ENCODE peak calls at places on chromosomes 11 and 22, in seven cellular contexts. One of them, this sample, is unnamed.

GRCh38 chr22:39364646-39365405 is 15.0 kb downstream of the SYNGR1 start:
- DNase-seq in amygdala: no peak
- DNase-seq in activated gamma-delta T cell treated with Interleukin-2 at 50 U/mL for 16 hours: no peak
- DNase-seq in activated T-cell treated with anti-CD3 and anti-CD28 coated beads for 1 hour: no peak
- DNase-seq in stimulated activated CD4-positive, alpha-beta T cell treated with anti-CD3 and anti-CD28 coated beads, TNF-alpha, amount 100 ng/mL, for 48 hours: no peak
- DNase-seq in RWPE2: no peak
- DNase-seq in COR-L47: no peak
- DNase-seq in this sample: no peak

GRCh38 chr11:114377612-114378267 is 22.6 kb downstream of the C11orf71 start:
- DNase-seq in RWPE2: no peak
- DNase-seq in amygdala: no peak
- DNase-seq in activated gamma-delta T cell treated with Interleukin-2 at 50 U/mL for 16 hours: no peak
- DNase-seq in activated T-cell treated with anti-CD3 and anti-CD28 coated beads for 1 hour: no peak
- DNase-seq in stimulated activated CD4-positive, alpha-beta T cell treated with anti-CD3 and anti-CD28 coated beads, TNF-alpha, amount 100 ng/mL, for 48 hours: no peak
- DNase-seq in COR-L47: no peak
- DNase-seq in this sample: no peak

GRCh38 chr11:119091083-119091650 is 6.5 kb downstream of the HMBS start:
- DNase-seq in activated T-cell treated with anti-CD3 and anti-CD28 coated beads for 1 hour: no peak
- DNase-seq in stimulated activated CD4-positive, alpha-beta T cell treated with anti-CD3 and anti-CD28 coated beads, TNF-alpha, amount 100 ng/mL, for 48 hours: no peak
- DNase-seq in RWPE2: no peak
- DNase-seq in activated gamma-delta T cell treated with Interleukin-2 at 50 U/mL for 16 hours: no peak
- DNase-seq in amygdala: no peak
- DNase-seq in COR-L47: no peak
- DNase-seq in this sample: no peak

GRCh38 chr11:35974878-35975578 is 31.2 kb downstream of the LDLRAD3 start:
- DNase-seq in activated T-cell treated with anti-CD3 and anti-CD28 coated beads for 1 hour: no peak
- DNase-seq in amygdala: no peak
- DNase-seq in activated gamma-delta T cell treated with Interleukin-2 at 50 U/mL for 16 hours: no peak
- DNase-seq in stimulated activated CD4-positive, alpha-beta T cell treated with anti-CD3 and anti-CD28 coated beads, TNF-alpha, amount 100 ng/mL, for 48 hours: no peak
- DNase-seq in COR-L47: no peak
- DNase-seq in RWPE2: no peak
- DNase-seq in this sample: no peak

GRCh38 chr11:128565881-128566280 is 21.5 kb downstream of the ETS1 start:
- DNase-seq in RWPE2: no peak
- DNase-seq in activated gamma-delta T cell treated with Interleukin-2 at 50 U/mL for 16 hours: no peak
- DNase-seq in amygdala: no peak
- DNase-seq in activated T-cell treated with anti-CD3 and anti-CD28 coated beads for 1 hour: no peak
- DNase-seq in stimulated activated CD4-positive, alpha-beta T cell treated with anti-CD3 and anti-CD28 coated beads, TNF-alpha, amount 100 ng/mL, for 48 hours: no peak
- DNase-seq in COR-L47: no peak
- DNase-seq in this sample: no peak

GRCh38 chr11:20363500-20364411 is at the start of gene HTATIP2:
- DNase-seq in amygdala: peak
- DNase-seq in stimulated activated CD4-positive, alpha-beta T cell treated with anti-CD3 and anti-CD28 coated beads, TNF-alpha, amount 100 ng/mL, for 48 hours: peak
- DNase-seq in RWPE2: no peak
- DNase-seq in activated gamma-delta T cell treated with Interleukin-2 at 50 U/mL for 16 hours: peak
- DNase-seq in COR-L47: peak
- DNase-seq in activated T-cell treated with anti-CD3 and anti-CD28 coated beads for 1 hour: peak
- DNase-seq in this sample: peak

GRCh38 chr22:47372596-47373385 is 610.3 kb downstream of the TBC1D22A start:
- DNase-seq in activated T-cell treated with anti-CD3 and anti-CD28 coated beads for 1 hour: no peak
- DNase-seq in amygdala: no peak
- DNase-seq in stimulated activated CD4-positive, alpha-beta T cell treated with anti-CD3 and anti-CD28 coated beads, TNF-alpha, amount 100 ng/mL, for 48 hours: no peak
- DNase-seq in activated gamma-delta T cell treated with Interleukin-2 at 50 U/mL for 16 hours: no peak
- DNase-seq in RWPE2: peak
- DNase-seq in COR-L47: no peak
- DNase-seq in this sample: no peak

GRCh38 chr22:49195636-49196035 is 632.0 kb downstream of the BRD1 start:
- DNase-seq in activated T-cell treated with anti-CD3 and anti-CD28 coated beads for 1 hour: no peak
- DNase-seq in activated gamma-delta T cell treated with Interleukin-2 at 50 U/mL for 16 hours: no peak
- DNase-seq in RWPE2: no peak
- DNase-seq in stimulated activated CD4-positive, alpha-beta T cell treated with anti-CD3 and anti-CD28 coated beads, TNF-alpha, amount 100 ng/mL, for 48 hours: no peak
- DNase-seq in COR-L47: no peak
- DNase-seq in amygdala: no peak
- DNase-seq in this sample: no peak

GRCh38 chr11:74465291-74465708 is 2.0 kb downstream of the KCNE3 start:
- DNase-seq in amygdala: no peak
- DNase-seq in activated T-cell treated with anti-CD3 and anti-CD28 coated beads for 1 hour: no peak
- DNase-seq in stimulated activated CD4-positive, alpha-beta T cell treated with anti-CD3 and anti-CD28 coated beads, TNF-alpha, amount 100 ng/mL, for 48 hours: no peak
- DNase-seq in activated gamma-delta T cell treated with Interleukin-2 at 50 U/mL for 16 hours: no peak
- DNase-seq in RWPE2: no peak
- DNase-seq in COR-L47: no peak
- DNase-seq in this sample: no peak

GRCh38 chr11:121483805-121484478 is 31.2 kb upstream of the SORL1-AS1 start:
- DNase-seq in activated gamma-delta T cell treated with Interleukin-2 at 50 U/mL for 16 hours: no peak
- DNase-seq in RWPE2: no peak
- DNase-seq in stimulated activated CD4-positive, alpha-beta T cell treated with anti-CD3 and anti-CD28 coated beads, TNF-alpha, amount 100 ng/mL, for 48 hours: no peak
- DNase-seq in COR-L47: no peak
- DNase-seq in activated T-cell treated with anti-CD3 and anti-CD28 coated beads for 1 hour: no peak
- DNase-seq in amygdala: no peak
- DNase-seq in this sample: no peak

GRCh38 chr11:119751281-119752060 is 22.5 kb upstream of the NECTIN1 start:
- DNase-seq in activated gamma-delta T cell treated with Interleukin-2 at 50 U/mL for 16 hours: no peak
- DNase-seq in amygdala: no peak
- DNase-seq in activated T-cell treated with anti-CD3 and anti-CD28 coated beads for 1 hour: no peak
- DNase-seq in stimulated activated CD4-positive, alpha-beta T cell treated with anti-CD3 and anti-CD28 coated beads, TNF-alpha, amount 100 ng/mL, for 48 hours: no peak
- DNase-seq in RWPE2: no peak
- DNase-seq in COR-L47: no peak
- DNase-seq in this sample: no peak

GRCh38 chr11:15859411-15859810 is 496.9 kb downstream of the SOX6 start:
- DNase-seq in COR-L47: no peak
- DNase-seq in stimulated activated CD4-positive, alpha-beta T cell treated with anti-CD3 and anti-CD28 coated beads, TNF-alpha, amount 100 ng/mL, for 48 hours: no peak
- DNase-seq in activated T-cell treated with anti-CD3 and anti-CD28 coated beads for 1 hour: no peak
- DNase-seq in RWPE2: no peak
- DNase-seq in amygdala: no peak
- DNase-seq in activated gamma-delta T cell treated with Interleukin-2 at 50 U/mL for 16 hours: no peak
- DNase-seq in this sample: no peak

GRCh38 chr11:74842967-74843366 is 94.3 kb downstream of the RNF169 start:
- DNase-seq in RWPE2: no peak
- DNase-seq in stimulated activated CD4-positive, alpha-beta T cell treated with anti-CD3 and anti-CD28 coated beads, TNF-alpha, amount 100 ng/mL, for 48 hours: no peak
- DNase-seq in activated gamma-delta T cell treated with Interleukin-2 at 50 U/mL for 16 hours: no peak
- DNase-seq in activated T-cell treated with anti-CD3 and anti-CD28 coated beads for 1 hour: no peak
- DNase-seq in amygdala: no peak
- DNase-seq in COR-L47: no peak
- DNase-seq in this sample: no peak

GRCh38 chr11:31826530-31827438 is 15.7 kb upstream of the PAX6 start:
- DNase-seq in RWPE2: no peak
- DNase-seq in activated gamma-delta T cell treated with Interleukin-2 at 50 U/mL for 16 hours: no peak
- DNase-seq in activated T-cell treated with anti-CD3 and anti-CD28 coated beads for 1 hour: no peak
- DNase-seq in COR-L47: no peak
- DNase-seq in stimulated activated CD4-positive, alpha-beta T cell treated with anti-CD3 and anti-CD28 coated beads, TNF-alpha, amount 100 ng/mL, for 48 hours: no peak
- DNase-seq in amygdala: no peak
- DNase-seq in this sample: no peak

GRCh38 chr11:35715649-35716048 is 53.1 kb downstream of the TRIM44 start:
- DNase-seq in activated T-cell treated with anti-CD3 and anti-CD28 coated beads for 1 hour: no peak
- DNase-seq in RWPE2: no peak
- DNase-seq in amygdala: no peak
- DNase-seq in stimulated activated CD4-positive, alpha-beta T cell treated with anti-CD3 and anti-CD28 coated beads, TNF-alpha, amount 100 ng/mL, for 48 hours: no peak
- DNase-seq in COR-L47: no peak
- DNase-seq in activated gamma-delta T cell treated with Interleukin-2 at 50 U/mL for 16 hours: no peak
- DNase-seq in this sample: no peak

GRCh38 chr11:31664129-31664528 is 147.0 kb downstream of the PAX6 start:
- DNase-seq in RWPE2: no peak
- DNase-seq in stimulated activated CD4-positive, alpha-beta T cell treated with anti-CD3 and anti-CD28 coated beads, TNF-alpha, amount 100 ng/mL, for 48 hours: no peak
- DNase-seq in activated T-cell treated with anti-CD3 and anti-CD28 coated beads for 1 hour: no peak
- DNase-seq in COR-L47: no peak
- DNase-seq in activated gamma-delta T cell treated with Interleukin-2 at 50 U/mL for 16 hours: no peak
- DNase-seq in amygdala: no peak
- DNase-seq in this sample: no peak

GRCh38 chr11:1498262-1498661 is 11.7 kb upstream of the MOB2 start:
- DNase-seq in COR-L47: no peak
- DNase-seq in RWPE2: no peak
- DNase-seq in stimulated activated CD4-positive, alpha-beta T cell treated with anti-CD3 and anti-CD28 coated beads, TNF-alpha, amount 100 ng/mL, for 48 hours: no peak
- DNase-seq in activated T-cell treated with anti-CD3 and anti-CD28 coated beads for 1 hour: no peak
- DNase-seq in amygdala: no peak
- DNase-seq in activated gamma-delta T cell treated with Interleukin-2 at 50 U/mL for 16 hours: no peak
- DNase-seq in this sample: no peak

GRCh38 chr11:104946907-104947306 is 21.5 kb downstream of the CASP4 start:
- DNase-seq in activated gamma-delta T cell treated with Interleukin-2 at 50 U/mL for 16 hours: peak
- DNase-seq in stimulated activated CD4-positive, alpha-beta T cell treated with anti-CD3 and anti-CD28 coated beads, TNF-alpha, amount 100 ng/mL, for 48 hours: no peak
- DNase-seq in COR-L47: no peak
- DNase-seq in amygdala: no peak
- DNase-seq in RWPE2: no peak
- DNase-seq in activated T-cell treated with anti-CD3 and anti-CD28 coated beads for 1 hour: no peak
- DNase-seq in this sample: no peak

GRCh38 chr11:22787565-22788162 is 41.9 kb downstream of the SVIP start:
- DNase-seq in stimulated activated CD4-positive, alpha-beta T cell treated with anti-CD3 and anti-CD28 coated beads, TNF-alpha, amount 100 ng/mL, for 48 hours: peak
- DNase-seq in activated T-cell treated with anti-CD3 and anti-CD28 coated beads for 1 hour: peak
- DNase-seq in RWPE2: no peak
- DNase-seq in activated gamma-delta T cell treated with Interleukin-2 at 50 U/mL for 16 hours: peak
- DNase-seq in COR-L47: peak
- DNase-seq in amygdala: no peak
- DNase-seq in this sample: peak

GRCh38 chr22:39266398-39267030 is 21.7 kb upstream of the PDGFB start:
- DNase-seq in stimulated activated CD4-positive, alpha-beta T cell treated with anti-CD3 and anti-CD28 coated beads, TNF-alpha, amount 100 ng/mL, for 48 hours: no peak
- DNase-seq in amygdala: no peak
- DNase-seq in activated gamma-delta T cell treated with Interleukin-2 at 50 U/mL for 16 hours: no peak
- DNase-seq in COR-L47: no peak
- DNase-seq in activated T-cell treated with anti-CD3 and anti-CD28 coated beads for 1 hour: no peak
- DNase-seq in RWPE2: no peak
- DNase-seq in this sample: no peak

GRCh38 chr22:46721716-46722115 is 16.3 kb downstream of the CERK start:
- DNase-seq in RWPE2: no peak
- DNase-seq in amygdala: no peak
- DNase-seq in COR-L47: peak
- DNase-seq in stimulated activated CD4-positive, alpha-beta T cell treated with anti-CD3 and anti-CD28 coated beads, TNF-alpha, amount 100 ng/mL, for 48 hours: no peak
- DNase-seq in activated T-cell treated with anti-CD3 and anti-CD28 coated beads for 1 hour: no peak
- DNase-seq in activated gamma-delta T cell treated with Interleukin-2 at 50 U/mL for 16 hours: no peak
- DNase-seq in this sample: no peak

GRCh38 chr22:42805016-42805997 is 51.8 kb downstream of the ARFGAP3 start:
- DNase-seq in RWPE2: peak
- DNase-seq in activated gamma-delta T cell treated with Interleukin-2 at 50 U/mL for 16 hours: no peak
- DNase-seq in amygdala: no peak
- DNase-seq in COR-L47: no peak
- DNase-seq in stimulated activated CD4-positive, alpha-beta T cell treated with anti-CD3 and anti-CD28 coated beads, TNF-alpha, amount 100 ng/mL, for 48 hours: no peak
- DNase-seq in activated T-cell treated with anti-CD3 and anti-CD28 coated beads for 1 hour: no peak
- DNase-seq in this sample: no peak

GRCh38 chr11:44575288-44575672 is 9.8 kb downstream of the CD82 start:
- DNase-seq in activated gamma-delta T cell treated with Interleukin-2 at 50 U/mL for 16 hours: no peak
- DNase-seq in activated T-cell treated with anti-CD3 and anti-CD28 coated beads for 1 hour: no peak
- DNase-seq in stimulated activated CD4-positive, alpha-beta T cell treated with anti-CD3 and anti-CD28 coated beads, TNF-alpha, amount 100 ng/mL, for 48 hours: no peak
- DNase-seq in RWPE2: peak
- DNase-seq in amygdala: no peak
- DNase-seq in COR-L47: no peak
- DNase-seq in this sample: no peak